ENCODE peak calls at places on chromosomes 4 and X, in nine cellular contexts. One of them, this sample, is unnamed.

GRCh38 chrX:17737707-17738001 is 361 bp downstream of the SCML1 start:
- DNase-seq in uterus: no peak
- DNase-seq in SJSA1: no peak
- DNase-seq in left ventricle myocardium inferior: no peak
- DNase-seq in OCI-LY7: no peak
- DNase-seq in A549: no peak
- DNase-seq in fibroblast of the aortic adventitia: no peak
- DNase-seq in neural progenitor cell: no peak
- DNase-seq in stomach: no peak
- DNase-seq in this sample: no peak

GRCh38 chr4:86972997-86973396 is 38.2 kb downstream of the AFF1 start:
- DNase-seq in SJSA1: no peak
- DNase-seq in neural progenitor cell: no peak
- DNase-seq in fibroblast of the aortic adventitia: peak; percentile 14
- DNase-seq in left ventricle myocardium inferior: no peak
- DNase-seq in A549: no peak
- DNase-seq in stomach: peak; percentile 75
- DNase-seq in OCI-LY7: no peak
- DNase-seq in uterus: no peak
- DNase-seq in this sample: no peak

GRCh38 chrX:39726810-39727209 is 370.9 kb downstream of the BCOR start:
- DNase-seq in A549: no peak
- DNase-seq in neural progenitor cell: no peak
- DNase-seq in uterus: peak; percentile 65
- DNase-seq in SJSA1: no peak
- DNase-seq in OCI-LY7: no peak
- DNase-seq in stomach: no peak
- DNase-seq in fibroblast of the aortic adventitia: peak; percentile 58
- DNase-seq in left ventricle myocardium inferior: peak; percentile 42
- DNase-seq in this sample: no peak

GRCh38 chr4:25525896-25526295 is 129.8 kb upstream of the SLC34A2 start:
- DNase-seq in uterus: no peak
- DNase-seq in left ventricle myocardium inferior: no peak
- DNase-seq in A549: no peak
- DNase-seq in fibroblast of the aortic adventitia: no peak
- DNase-seq in neural progenitor cell: no peak
- DNase-seq in OCI-LY7: no peak
- DNase-seq in stomach: no peak
- DNase-seq in SJSA1: no peak
- DNase-seq in this sample: no peak

GRCh38 chrX:110966839-110967238 is 129.2 kb upstream of the PAK3 start:
- DNase-seq in neural progenitor cell: no peak
- DNase-seq in fibroblast of the aortic adventitia: peak; percentile 41
- DNase-seq in left ventricle myocardium inferior: no peak
- DNase-seq in SJSA1: no peak
- DNase-seq in OCI-LY7: no peak
- DNase-seq in stomach: no peak
- DNase-seq in A549: no peak
- DNase-seq in uterus: no peak
- DNase-seq in this sample: no peak

GRCh38 chr4:52869656-52870055 is 7.5 kb downstream of the RASL11B start:
- DNase-seq in A549: no peak
- DNase-seq in OCI-LY7: no peak
- DNase-seq in uterus: no peak
- DNase-seq in fibroblast of the aortic adventitia: no peak
- DNase-seq in left ventricle myocardium inferior: no peak
- DNase-seq in neural progenitor cell: no peak
- DNase-seq in stomach: no peak
- DNase-seq in SJSA1: no peak
- DNase-seq in this sample: no peak

GRCh38 chrX:99266255-99266654 is 1143.8 kb downstream of the PCDH19 start:
- DNase-seq in stomach: no peak
- DNase-seq in OCI-LY7: no peak
- DNase-seq in neural progenitor cell: no peak
- DNase-seq in uterus: no peak
- DNase-seq in left ventricle myocardium inferior: no peak
- DNase-seq in A549: no peak
- DNase-seq in fibroblast of the aortic adventitia: no peak
- DNase-seq in SJSA1: no peak
- DNase-seq in this sample: no peak

GRCh38 chr4:138859249-138859648 is 156.3 kb upstream of the NOCT start:
- DNase-seq in SJSA1: no peak
- DNase-seq in neural progenitor cell: no peak
- DNase-seq in stomach: peak; percentile 45
- DNase-seq in OCI-LY7: no peak
- DNase-seq in left ventricle myocardium inferior: no peak
- DNase-seq in fibroblast of the aortic adventitia: no peak
- DNase-seq in uterus: no peak
- DNase-seq in A549: no peak
- DNase-seq in this sample: no peak

GRCh38 chrX:118974908-118975671 is 672 bp downstream of the LONRF3 start:
- DNase-seq in A549: peak; percentile 66
- DNase-seq in neural progenitor cell: peak; percentile 59
- DNase-seq in left ventricle myocardium inferior: peak; percentile 19
- DNase-seq in uterus: peak; percentile 31
- DNase-seq in OCI-LY7: no peak
- DNase-seq in fibroblast of the aortic adventitia: no peak
- DNase-seq in stomach: peak; percentile 68
- DNase-seq in SJSA1: peak; percentile 42
- DNase-seq in this sample: no peak

GRCh38 chr4:122739174-122739573 is 6.7 kb downstream of the BBS12 start:
- DNase-seq in OCI-LY7: no peak
- DNase-seq in A549: no peak
- DNase-seq in stomach: no peak
- DNase-seq in uterus: no peak
- DNase-seq in SJSA1: no peak
- DNase-seq in fibroblast of the aortic adventitia: peak; percentile 80
- DNase-seq in left ventricle myocardium inferior: no peak
- DNase-seq in neural progenitor cell: no peak
- DNase-seq in this sample: no peak

GRCh38 chr4:76166480-76166879 is 18.3 kb upstream of the NUP54 start:
- DNase-seq in fibroblast of the aortic adventitia: no peak
- DNase-seq in uterus: no peak
- DNase-seq in OCI-LY7: no peak
- DNase-seq in A549: no peak
- DNase-seq in neural progenitor cell: no peak
- DNase-seq in SJSA1: no peak
- DNase-seq in stomach: no peak
- DNase-seq in left ventricle myocardium inferior: no peak
- DNase-seq in this sample: no peak

GRCh38 chrX:39990388-39990787 is 107.4 kb downstream of the BCOR start:
- DNase-seq in SJSA1: no peak
- DNase-seq in neural progenitor cell: no peak
- DNase-seq in stomach: no peak
- DNase-seq in OCI-LY7: no peak
- DNase-seq in A549: no peak
- DNase-seq in left ventricle myocardium inferior: no peak
- DNase-seq in uterus: no peak
- DNase-seq in fibroblast of the aortic adventitia: no peak
- DNase-seq in this sample: no peak

GRCh38 chr4:93444860-93445259 is 383.7 kb upstream of the ATOH1 start:
- DNase-seq in SJSA1: no peak
- DNase-seq in A549: no peak
- DNase-seq in neural progenitor cell: no peak
- DNase-seq in stomach: no peak
- DNase-seq in uterus: no peak
- DNase-seq in OCI-LY7: no peak
- DNase-seq in left ventricle myocardium inferior: no peak
- DNase-seq in fibroblast of the aortic adventitia: no peak
- DNase-seq in this sample: no peak

GRCh38 chrX:46130246-46130645 is 415.0 kb downstream of the ZNF674 start:
- DNase-seq in neural progenitor cell: peak; percentile 86
- DNase-seq in left ventricle myocardium inferior: no peak
- DNase-seq in A549: no peak
- DNase-seq in fibroblast of the aortic adventitia: no peak
- DNase-seq in OCI-LY7: no peak
- DNase-seq in SJSA1: no peak
- DNase-seq in uterus: no peak
- DNase-seq in stomach: no peak
- DNase-seq in this sample: no peak

GRCh38 chrX:154096140-154097002 is 1.1 kb downstream of the MECP2 start:
- DNase-seq in stomach: no peak
- DNase-seq in uterus: peak; percentile 20
- DNase-seq in OCI-LY7: no peak
- DNase-seq in A549: peak; percentile 7
- DNase-seq in SJSA1: no peak
- DNase-seq in fibroblast of the aortic adventitia: peak; percentile 39
- DNase-seq in neural progenitor cell: peak; percentile 37
- DNase-seq in left ventricle myocardium inferior: peak; percentile 39
- DNase-seq in this sample: no peak

DNA sequence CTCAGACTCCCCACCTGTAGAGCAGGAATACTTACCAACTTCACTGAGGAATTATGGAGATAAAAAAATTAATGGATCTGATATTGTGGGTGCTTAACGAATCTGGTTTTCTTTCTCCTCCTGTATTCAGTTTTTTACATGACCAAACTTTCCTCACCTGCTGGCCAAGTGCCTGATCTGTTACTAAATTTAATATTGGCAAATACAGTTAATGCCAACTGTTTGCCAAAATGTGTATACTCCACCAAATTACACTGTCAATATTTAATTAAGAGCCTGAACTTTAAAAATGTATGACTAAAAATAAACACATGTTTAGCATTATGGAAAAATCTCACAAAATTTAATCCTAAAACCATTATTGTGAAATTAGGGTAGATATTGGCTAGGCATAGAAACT is 3.3 kb downstream of the PGRMC2 start:
- DNase-seq in SJSA1: no peak
- DNase-seq in uterus: no peak
- DNase-seq in OCI-LY7: no peak
- DNase-seq in neural progenitor cell: no peak
- DNase-seq in stomach: peak; percentile 59
- DNase-seq in left ventricle myocardium inferior: no peak
- DNase-seq in A549: no peak
- DNase-seq in fibroblast of the aortic adventitia: no peak
- DNase-seq in this sample: no peak
- H3K4me3 ChIP-seq in SJSA1: no peak overlapping the region
- H3K4me3 ChIP-seq in uterus: no peak overlapping the region
- H3K4me3 ChIP-seq in OCI-LY7: peak overlapping the region; percentile 98
- H3K4me3 ChIP-seq in neural progenitor cell: peak overlapping the region; percentile 85
- H3K4me3 ChIP-seq in stomach: peak overlapping the region; percentile 85
- H3K4me3 ChIP-seq in left ventricle myocardium inferior: peak overlapping the region; percentile 90
- H3K4me3 ChIP-seq in A549: peak overlapping the region; percentile 79
- H3K4me3 ChIP-seq in fibroblast of the aortic adventitia: peak overlapping the region; percentile 84
- H3K4me3 ChIP-seq in this sample: no peak overlapping the region

GRCh38 chr4:106368678-106369077 is at the start of gene GIMD1:
- DNase-seq in fibroblast of the aortic adventitia: no peak
- DNase-seq in neural progenitor cell: no peak
- DNase-seq in uterus: no peak
- DNase-seq in SJSA1: no peak
- DNase-seq in stomach: no peak
- DNase-seq in A549: no peak
- DNase-seq in left ventricle myocardium inferior: no peak
- DNase-seq in OCI-LY7: no peak
- DNase-seq in this sample: no peak
- H3K4me3 ChIP-seq in fibroblast of the aortic adventitia: no peak within 1 kb of the TSS
- H3K4me3 ChIP-seq in neural progenitor cell: no peak within 1 kb of the TSS
- H3K4me3 ChIP-seq in uterus: no peak within 1 kb of the TSS
- H3K4me3 ChIP-seq in SJSA1: no peak within 1 kb of the TSS
- H3K4me3 ChIP-seq in stomach: no peak within 1 kb of the TSS
- H3K4me3 ChIP-seq in A549: no peak within 1 kb of the TSS
- H3K4me3 ChIP-seq in left ventricle myocardium inferior: no peak within 1 kb of the TSS
- H3K4me3 ChIP-seq in OCI-LY7: no peak within 1 kb of the TSS
- H3K4me3 ChIP-seq in this sample: peak within 1 kb of the TSS; percentile 53

DNA sequence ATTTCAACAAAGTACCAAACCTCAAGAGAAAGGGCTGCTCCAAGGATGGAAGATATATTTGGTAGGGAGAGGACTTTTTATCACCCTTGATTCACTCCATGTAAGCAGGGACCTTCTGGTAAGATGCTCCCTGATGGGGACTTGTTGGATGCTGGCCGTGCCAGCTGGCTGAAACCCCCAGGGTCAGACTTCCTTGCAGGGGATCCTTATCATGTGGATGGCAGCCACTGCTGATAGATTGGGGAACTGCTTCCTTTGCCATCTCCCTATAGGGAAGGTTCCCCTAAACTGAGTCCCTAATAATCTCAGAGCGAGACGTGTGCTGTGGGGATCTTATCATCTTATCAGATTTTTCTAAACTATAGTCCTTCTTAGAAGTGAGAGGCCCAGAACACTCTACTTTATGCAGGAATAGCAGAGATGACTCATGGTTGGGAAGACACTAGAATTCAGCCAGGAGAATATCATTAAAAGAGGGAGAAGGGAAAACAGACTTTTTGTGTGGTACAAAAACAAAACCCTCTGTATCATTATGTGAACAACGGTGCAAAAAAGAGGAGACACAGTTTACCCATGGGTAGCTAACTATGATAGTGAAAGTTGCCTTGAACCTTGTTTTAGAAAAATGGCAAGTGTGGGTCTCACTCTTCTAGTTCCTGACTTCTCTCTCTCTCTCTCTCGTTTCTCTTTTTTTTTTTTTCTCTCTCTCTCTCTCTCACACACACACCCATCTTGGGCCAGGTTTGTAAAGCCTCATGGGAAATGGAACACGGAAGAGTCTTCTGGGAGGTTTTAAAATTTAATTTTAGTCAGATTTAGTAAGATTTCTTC is 16.1 kb downstream of the RHOH start:
- DNase-seq in neural progenitor cell: no peak
- DNase-seq in OCI-LY7: no peak
- DNase-seq in A549: no peak
- DNase-seq in stomach: no peak
- DNase-seq in fibroblast of the aortic adventitia: peak; percentile 35
- DNase-seq in uterus: no peak
- DNase-seq in SJSA1: no peak
- DNase-seq in left ventricle myocardium inferior: no peak
- DNase-seq in this sample: no peak
- H3K4me3 ChIP-seq in neural progenitor cell: no peak overlapping the region
- H3K4me3 ChIP-seq in OCI-LY7: peak overlapping the region; percentile 4
- H3K4me3 ChIP-seq in A549: no peak overlapping the region
- H3K4me3 ChIP-seq in stomach: no peak overlapping the region
- H3K4me3 ChIP-seq in fibroblast of the aortic adventitia: no peak overlapping the region
- H3K4me3 ChIP-seq in uterus: no peak overlapping the region
- H3K4me3 ChIP-seq in SJSA1: no peak overlapping the region
- H3K4me3 ChIP-seq in left ventricle myocardium inferior: no peak overlapping the region
- H3K4me3 ChIP-seq in this sample: no peak overlapping the region

DNA sequence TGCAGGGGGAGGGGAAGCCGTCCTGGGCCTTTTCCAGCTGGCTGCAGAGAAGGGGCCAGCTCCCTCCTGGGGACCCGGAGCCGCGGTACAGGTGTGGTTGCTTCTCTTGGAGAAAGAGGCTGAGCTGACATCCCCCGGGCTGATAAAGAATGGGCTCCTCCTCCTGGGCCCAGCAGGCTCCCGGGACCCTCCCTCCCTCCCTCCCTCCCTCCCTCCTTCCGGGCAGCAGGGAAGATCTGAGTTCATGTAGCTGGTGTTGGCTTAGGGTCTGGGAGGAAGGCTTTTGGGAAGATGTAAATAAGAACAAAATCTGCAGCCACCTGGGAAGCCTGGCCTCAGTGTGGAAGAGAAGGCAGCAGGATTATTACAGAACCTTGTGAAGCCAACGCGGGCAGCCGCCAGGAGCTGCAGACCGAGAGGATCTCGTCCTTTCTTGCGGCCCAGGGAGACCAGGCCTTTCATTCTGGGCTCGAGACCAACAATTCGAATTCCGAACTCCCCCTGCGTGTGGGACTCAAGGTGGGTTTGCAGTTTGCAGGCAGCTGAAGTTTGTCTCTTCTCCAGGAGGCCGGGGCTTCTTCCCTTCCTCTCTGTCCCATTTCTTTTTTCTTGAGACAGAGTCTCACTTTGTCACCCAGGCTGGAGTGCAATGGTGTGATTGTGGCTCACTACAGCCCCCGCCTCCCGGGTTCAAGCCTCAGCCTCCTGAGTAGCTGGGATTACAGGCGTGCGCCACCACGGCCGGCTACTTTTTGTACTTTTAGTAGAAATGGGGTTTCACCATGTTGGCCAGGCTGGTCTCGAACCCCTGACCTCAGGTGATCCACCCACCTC is at the start of gene PLCXD1:
- DNase-seq in OCI-LY7: peak; percentile 84
- DNase-seq in stomach: peak; percentile 32
- DNase-seq in fibroblast of the aortic adventitia: peak; percentile 34
- DNase-seq in neural progenitor cell: peak; percentile 92
- DNase-seq in left ventricle myocardium inferior: peak; percentile 24
- DNase-seq in SJSA1: peak; percentile 44
- DNase-seq in uterus: no peak
- DNase-seq in A549: peak; percentile 96
- DNase-seq in this sample: no peak
- H3K4me3 ChIP-seq in OCI-LY7: peak within 1 kb of the TSS; percentile 90
- H3K4me3 ChIP-seq in stomach: peak within 1 kb of the TSS; percentile 24
- H3K4me3 ChIP-seq in fibroblast of the aortic adventitia: peak within 1 kb of the TSS; percentile 60
- H3K4me3 ChIP-seq in neural progenitor cell: peak within 1 kb of the TSS; percentile 54
- H3K4me3 ChIP-seq in left ventricle myocardium inferior: peak within 1 kb of the TSS; percentile 56
- H3K4me3 ChIP-seq in SJSA1: peak within 1 kb of the TSS; percentile 25
- H3K4me3 ChIP-seq in uterus: peak within 1 kb of the TSS; percentile 28
- H3K4me3 ChIP-seq in A549: peak within 1 kb of the TSS; percentile 75
- H3K4me3 ChIP-seq in this sample: peak within 1 kb of the TSS; percentile 42

This sample was measured in thoracic aorta.